ENCODE peak calls at places on chromosomes 4 and X, in seven cellular contexts. B is T-helper 17 cell, U is choroid plexus epithelial cell, A is thyroid gland, F is kidney tubule cell, X is germinal center, H is AG08395. O is an unnamed sample.

GRCh38 chr4:67465032-67465762 is 80.1 kb downstream of the CENPC start:
- DNase-seq in B (no peak), U (peak; percentile 15), A (no peak), F (peak; percentile 24), X (no peak), H (peak; percentile 36), O (no peak)

GRCh38 chr4:40688446-40689095 is 58.9 kb upstream of the RBM47 start:
- DNase-seq in B (no peak), U (no peak), A (no peak), F (no peak), X (no peak), H (no peak), O (no peak)

GRCh38 chrX:53882331-53882730 is 161.9 kb downstream of the PHF8 start:
- DNase-seq in B (no peak), U (peak; percentile 3), A (no peak), F (peak; percentile 82), X (no peak), H (no peak), O (no peak)

GRCh38 chr4:110514889-110515479 is 39.0 kb downstream of the ENPEP start:
- DNase-seq in B (no peak), U (peak; percentile 65), A (no peak), F (peak; percentile 49), X (peak; percentile 19), H (peak; percentile 39), O (no peak)

GRCh38 chr4:112910109-112910736 is 139.2 kb upstream of the ANK2 start:
- DNase-seq in B (no peak), U (peak; percentile 71), A (peak; percentile 12), F (peak; percentile 5), X (no peak), H (peak; percentile 67), O (no peak)

GRCh38 chr4:40579983-40580382 is 49.7 kb downstream of the RBM47 start:
- DNase-seq in B (no peak), U (no peak), A (no peak), F (peak; percentile 95), X (no peak), H (peak; percentile 60), O (no peak)

GRCh38 chrX:67724359-67725110 is 180.7 kb downstream of the AR start:
- DNase-seq in B (no peak), U (peak; percentile 27), A (no peak), F (no peak), X (no peak), H (no peak), O (no peak)

GRCh38 chr4:83486457-83487129 is 1.7 kb upstream of the ABRAXAS1 start:
- DNase-seq in B (no peak), U (no peak), A (no peak), F (no peak), X (no peak), H (no peak), O (no peak)

GRCh38 chr4:160129439-160129838 is 1026.6 kb downstream of the RAPGEF2 start:
- DNase-seq in B (no peak), U (peak; percentile 40), A (no peak), F (peak; percentile 88), X (no peak), H (no peak), O (no peak)

GRCh38 chrX:108165349-108166111 is 74.0 kb downstream of the ATG4A start:
- DNase-seq in B (no peak), U (peak; percentile 72), A (peak; percentile 37), F (peak; percentile 39), X (no peak), H (peak; percentile 41), O (no peak)

GRCh38 chr4:6443035-6444023 is 29.1 kb downstream of the PPP2R2C start:
- DNase-seq in B (no peak), U (no peak), A (no peak), F (no peak), X (no peak), H (no peak), O (no peak)

GRCh38 chr4:688695-689497 is at the start of gene SLC49A3:
- DNase-seq in B (no peak), U (no peak), A (peak; percentile 32), F (peak; percentile 26), X (no peak), H (peak; percentile 34), O (peak; percentile 64)

GRCh38 chr4:93384211-93384610 is 444.3 kb upstream of the ATOH1 start:
- DNase-seq in B (no peak), U (no peak), A (no peak), F (peak; percentile 22), X (no peak), H (no peak), O (no peak)

GRCh38 chr4:125801373-125801772 is 486.6 kb downstream of the FAT4 start:
- DNase-seq in B (no peak), U (no peak), A (no peak), F (no peak), X (no peak), H (peak; percentile 33), O (no peak)

GRCh38 chr4:147940144-147940543 is 208.3 kb downstream of the ARHGAP10 start:
- DNase-seq in B (no peak), U (peak; percentile 50), A (peak; percentile 19), F (no peak), X (no peak), H (no peak), O (no peak)

GRCh38 chr4:108210989-108211725 is 42.4 kb upstream of the LEF1 start:
- DNase-seq in B (no peak), U (no peak), A (no peak), F (peak; percentile 67), X (no peak), H (no peak), O (no peak)